ENCODE peak calls at places on chromosome 3, in six cellular contexts. Q is effector memory CD4-positive, alpha-beta T cell; B is left colon; V is GM13976; N is psoas muscle; M is T-helper 17 cell. Z is an unnamed sample.

GRCh38 chr3:49500408-49501257 is 30.6 kb downstream of the DAG1 start:
- DNase-seq in Q (no peak), B (peak; percentile 55), V (no peak), N (peak; percentile 82), M (no peak), Z (peak; percentile 68)

GRCh38 chr3:141894524-141895176 is 18.2 kb downstream of the ATP1B3 start:
- DNase-seq in Q (no peak), B (no peak), V (no peak), N (no peak), M (no peak), Z (no peak)

GRCh38 chr3:102177075-102177755 is 257.6 kb upstream of the ZPLD1 start:
- DNase-seq in Q (no peak), B (peak; percentile 31), V (no peak), N (no peak), M (no peak), Z (peak; percentile 23)

GRCh38 chr3:73883497-73883896 is 258.8 kb upstream of the PDZRN3 start:
- DNase-seq in Q (no peak), B (no peak), V (no peak), N (no peak), M (no peak), Z (no peak)

GRCh38 chr3:101065962-101066361 is 72.7 kb upstream of the ABI3BP start:
- DNase-seq in Q (no peak), B (no peak), V (no peak), N (no peak), M (no peak), Z (no peak)

GRCh38 chr3:64943861-64944260 is 256.1 kb upstream of the ADAMTS9 start:
- DNase-seq in Q (no peak), B (no peak), V (no peak), N (no peak), M (no peak), Z (no peak)

GRCh38 chr3:43794776-43795175 is 104.0 kb downstream of the ABHD5 start:
- DNase-seq in Q (no peak), B (no peak), V (no peak), N (no peak), M (no peak), Z (no peak)

GRCh38 chr3:141796436-141797166 is 33.4 kb downstream of the GRK7 start:
- DNase-seq in Q (peak; percentile 29), B (peak; percentile 28), V (peak; percentile 79), N (no peak), M (no peak), Z (peak; percentile 47)

GRCh38 chr3:131551761-131552160 is 49.0 kb upstream of the MRPL3 start:
- DNase-seq in Q (no peak), B (no peak), V (no peak), N (no peak), M (no peak), Z (no peak)